ENCODE peak calls at places on chromosomes 7 and 10, in five cellular contexts. U, C, L, O and W are unnamed samples.

GRCh38 chr10:110919349-110919931 is at the start of gene SHOC2:
- DNase-seq in L (peak), C (no peak), O (no peak), U (peak), W (peak)

GRCh38 chr7:28654111-28654510 is 241.8 kb downstream of the CREB5 start:
- DNase-seq in O (no peak), C (no peak), U (no peak), L (no peak), W (no peak)

GRCh38 chr10:85105614-85106013 is 777.2 kb downstream of the CCSER2 start:
- DNase-seq in L (peak), U (peak), O (no peak), C (no peak), W (no peak)

GRCh38 chr10:132117636-132118190 is 52.0 kb downstream of the JAKMIP3 start:
- DNase-seq in U (no peak), O (no peak), L (no peak), C (no peak), W (no peak)

GRCh38 chr7:93262535-93262934 is 30.4 kb downstream of the VPS50 start:
- DNase-seq in L (no peak), O (no peak), C (no peak), U (no peak), W (no peak)

GRCh38 chr7:28070311-28071055 is 110.1 kb downstream of the JAZF1 start:
- DNase-seq in O (no peak), C (no peak), U (no peak), L (no peak), W (no peak)

GRCh38 chr7:8120390-8121058 is 141.4 kb downstream of the ICA1 start:
- DNase-seq in U (no peak), L (no peak), C (no peak), O (no peak), W (no peak)

GRCh38 chr7:31937982-31938381 is 132.2 kb downstream of the PDE1C start:
- DNase-seq in L (no peak), U (no peak), O (no peak), C (no peak), W (no peak)

GRCh38 chr10:58384095-58384494 is 1.1 kb upstream of the TFAM start:
- DNase-seq in O (no peak), U (no peak), C (no peak), L (no peak), W (no peak)

GRCh38 chr10:103678104-103678526 is 177.3 kb downstream of the SH3PXD2A start:
- DNase-seq in C (peak), L (no peak), O (peak), U (peak), W (peak)

GRCh38 chr10:109892885-109893284 is 30.4 kb downstream of the XPNPEP1 start:
- DNase-seq in L (no peak), O (no peak), C (no peak), U (no peak), W (no peak)

GRCh38 chr10:129728246-129728820 is 235.7 kb downstream of the EBF3 start:
- DNase-seq in L (no peak), U (no peak), O (no peak), C (no peak), W (peak)

GRCh38 chr10:21528452-21529235 is 3.2 kb upstream of the SKIDA1 start:
- DNase-seq in U (no peak), O (no peak), C (no peak), L (no peak), W (no peak)

GRCh38 chr7:48091506-48092433 is 2.7 kb downstream of the UPP1 start:
- DNase-seq in O (no peak), U (no peak), C (no peak), L (no peak), W (peak)

GRCh38 chr7:32577421-32577820 is 82.1 kb downstream of the AVL9 start:
- DNase-seq in L (no peak), U (no peak), C (no peak), O (no peak), W (no peak)

GRCh38 chr7:149688836-149689590 is 84.4 kb downstream of the ZNF467 start:
- DNase-seq in L (no peak), C (peak), O (no peak), U (no peak), W (no peak)

GRCh38 chr7:380724-381210 is 90.8 kb downstream of the FOXL3 start:
- DNase-seq in C (no peak), L (no peak), O (no peak), U (no peak), W (peak)

GRCh38 chr10:100625821-100626220 is 90.1 kb downstream of the HIF1AN start:
- DNase-seq in L (peak), C (no peak), U (no peak), O (no peak), W (no peak)

GRCh38 chr10:97827778-97828291 is 21.8 kb upstream of the GOLGA7B start:
- DNase-seq in O (no peak), L (no peak), U (no peak), C (no peak), W (no peak)

GRCh38 chr7:46296526-46296925 is 375.5 kb upstream of the IGFBP3 start:
- DNase-seq in C (no peak), U (no peak), O (no peak), L (no peak), W (no peak)

GRCh38 chr7:129576138-129576537 is 35.4 kb upstream of the NRF1 start:
- DNase-seq in C (no peak), O (no peak), U (no peak), L (no peak), W (no peak)

GRCh38 chr10:107165007-107165406 is 501 bp upstream of the SORCS1 start:
- DNase-seq in C (no peak), U (peak), O (no peak), L (peak), W (no peak)

GRCh38 chr7:120486164-120486563 is 213.2 kb downstream of the KCND2 start:
- DNase-seq in C (no peak), U (no peak), O (no peak), L (no peak), W (no peak)

GRCh38 chr10:42977032-42977416 is 99.8 kb upstream of the RET start:
- DNase-seq in L (no peak), C (no peak), U (no peak), O (no peak), W (no peak)

GRCh38 chr10:98262571-98262970 is 5.4 kb downstream of the LOXL4 start:
- DNase-seq in C (peak), U (peak), L (peak), O (no peak), W (no peak)

GRCh38 chr7:85686410-85687181 is 499.7 kb upstream of the SEMA3D start:
- DNase-seq in L (peak), O (no peak), U (no peak), C (no peak), W (no peak)

GRCh38 chr7:48868916-48869315 is 55.4 kb upstream of the CDC14C start:
- DNase-seq in O (no peak), C (no peak), L (no peak), U (no peak), W (no peak)

GRCh38 chr7:96723622-96724021 is 14.0 kb upstream of the SEM1 start:
- DNase-seq in C (no peak), U (no peak), L (no peak), O (no peak), W (no peak)

GRCh38 chr10:17785276-17785935 is 23.7 kb upstream of the MRC1 start:
- DNase-seq in U (no peak), C (no peak), L (no peak), O (no peak), W (no peak)

GRCh38 chr10:123945506-123945905 is 53.9 kb upstream of the CPXM2 start:
- DNase-seq in L (no peak), U (no peak), C (peak), O (peak), W (no peak)

GRCh38 chr10:88707429-88708110 is 1.5 kb downstream of the LIPK start:
- DNase-seq in C (peak), L (no peak), U (no peak), O (peak), W (no peak)

GRCh38 chr7:96224073-96224472 is 97.8 kb downstream of the SLC25A13 start:
- DNase-seq in L (no peak), O (no peak), C (no peak), U (no peak), W (no peak)

GRCh38 chr7:44646921-44647636 is 40.7 kb downstream of the OGDH start:
- DNase-seq in O (no peak), U (no peak), C (no peak), L (no peak), W (no peak)

GRCh38 chr7:124764847-124765400 is 668 bp downstream of the GPR37 start:
- DNase-seq in L (peak), C (peak), O (no peak), U (peak), W (peak)

GRCh38 chr10:33143160-33143728 is 185.2 kb upstream of the ITGB1 start:
- DNase-seq in C (peak), L (no peak), O (no peak), U (no peak), W (no peak)

GRCh38 chr10:5665380-5666323 is 743 bp downstream of the ASB13 start:
- DNase-seq in L (peak), U (peak), O (no peak), C (no peak), W (peak)

GRCh38 chr10:102514487-102515311 is 10.9 kb downstream of the SUFU start:
- DNase-seq in L (no peak), O (no peak), C (no peak), U (peak), W (no peak)

GRCh38 chr10:102522874-102523249 is 19.1 kb downstream of the SUFU start:
- DNase-seq in O (no peak), L (no peak), U (no peak), C (no peak), W (no peak)

GRCh38 chr10:102515724-102516123 is 12.0 kb downstream of the SUFU start:
- DNase-seq in O (no peak), C (no peak), L (no peak), U (no peak), W (no peak)

GRCh38 chr10:102519246-102519805 is 15.6 kb downstream of the SUFU start:
- DNase-seq in U (no peak), C (no peak), O (no peak), L (no peak), W (no peak)

GRCh38 chr10:102517553-102517952 is 13.8 kb downstream of the SUFU start:
- DNase-seq in L (no peak), U (no peak), C (peak), O (peak), W (no peak)
- TF ChIP-seq CTCF in L (no peak), U (no peak), C (no peak), O (no peak), W (no peak)

GRCh38 chr7:116863168-116863670 is 832 bp downstream of the CAPZA2 start:
- DNase-seq in U (peak), O (no peak), C (peak), L (peak), W (peak)

GRCh38 chr7:116859323-116859722 is 3.1 kb upstream of the CAPZA2 start:
- DNase-seq in U (no peak), O (peak), C (peak), L (no peak), W (no peak)

GRCh38 chr7:116864084-116864483 is 1.7 kb downstream of the CAPZA2 start:
- DNase-seq in L (no peak), O (no peak), U (no peak), C (no peak), W (no peak)

GRCh38 chr7:116861717-116862116 is 670 bp upstream of the CAPZA2 start:
- DNase-seq in C (no peak), U (no peak), O (no peak), L (no peak), W (no peak)

DNA sequence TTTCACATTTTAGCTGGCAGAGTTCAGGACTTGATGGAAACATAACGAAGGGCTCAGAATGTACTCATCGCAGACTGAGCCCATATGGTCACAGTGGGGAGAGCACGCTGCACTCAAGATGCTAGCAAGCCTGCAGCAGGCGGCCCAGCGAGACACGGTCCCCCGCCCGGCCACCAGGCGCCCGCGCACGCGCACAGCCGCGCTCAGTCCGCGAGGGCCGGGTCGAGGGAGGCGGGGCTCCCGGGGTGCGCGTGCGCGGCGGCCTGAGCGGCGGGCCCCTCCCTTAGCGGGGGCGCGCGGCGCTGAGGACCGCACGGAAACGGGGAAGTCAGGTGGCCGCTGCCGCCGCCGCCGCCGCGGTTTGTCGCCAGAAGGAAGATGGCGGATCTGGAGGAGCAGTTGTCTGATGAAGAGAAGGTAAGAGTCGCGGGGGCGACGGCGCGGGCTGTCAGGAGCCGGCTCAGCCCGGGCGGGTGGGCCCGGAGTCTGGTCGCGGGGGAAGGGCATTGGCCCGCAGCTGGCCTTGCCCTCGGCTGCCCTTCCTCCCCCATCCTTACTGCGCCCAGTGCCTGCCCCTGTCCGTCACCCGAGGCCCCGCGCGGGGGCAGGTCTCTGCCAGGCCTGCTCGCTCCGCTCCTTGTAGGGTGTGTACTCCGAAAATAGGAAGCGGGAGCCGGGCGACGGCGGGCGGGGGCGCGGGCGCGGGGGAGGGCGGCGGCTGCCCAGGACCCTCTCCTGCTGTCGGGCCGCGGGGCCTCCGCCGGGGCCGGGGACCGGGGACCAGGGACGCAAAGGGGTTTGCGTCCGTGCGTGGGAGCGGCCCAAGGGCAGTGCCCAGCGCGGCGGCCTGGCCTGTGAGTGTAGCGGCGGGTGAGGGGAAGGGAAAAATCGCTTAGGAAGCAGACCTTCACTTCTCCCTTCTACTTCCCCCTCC is at the start of gene CAPZA2:
- DNase-seq in L (peak), C (peak), U (peak), O (peak), W (peak)
- TF ChIP-seq CTCF in L (no peak), C (peak), U (peak), O (peak), W (no peak)

GRCh38 chr7:13278020-13278419 is 590.6 kb downstream of the ARL4A start:
- DNase-seq in U (no peak), O (no peak), C (no peak), L (no peak), W (no peak)

GRCh38 chr7:13282377-13282980 is 595.0 kb downstream of the ARL4A start:
- DNase-seq in O (no peak), L (no peak), C (peak), U (no peak), W (no peak)

GRCh38 chr7:13276977-13277376 is 589.5 kb downstream of the ARL4A start:
- DNase-seq in U (no peak), C (peak), L (no peak), O (no peak), W (no peak)

GRCh38 chr7:13279854-13280435 is 592.5 kb downstream of the ARL4A start:
- DNase-seq in U (no peak), L (no peak), O (no peak), C (peak), W (no peak)
- TF ChIP-seq CTCF in U (peak), L (peak), O (peak), C (peak), W (peak)

DNA sequence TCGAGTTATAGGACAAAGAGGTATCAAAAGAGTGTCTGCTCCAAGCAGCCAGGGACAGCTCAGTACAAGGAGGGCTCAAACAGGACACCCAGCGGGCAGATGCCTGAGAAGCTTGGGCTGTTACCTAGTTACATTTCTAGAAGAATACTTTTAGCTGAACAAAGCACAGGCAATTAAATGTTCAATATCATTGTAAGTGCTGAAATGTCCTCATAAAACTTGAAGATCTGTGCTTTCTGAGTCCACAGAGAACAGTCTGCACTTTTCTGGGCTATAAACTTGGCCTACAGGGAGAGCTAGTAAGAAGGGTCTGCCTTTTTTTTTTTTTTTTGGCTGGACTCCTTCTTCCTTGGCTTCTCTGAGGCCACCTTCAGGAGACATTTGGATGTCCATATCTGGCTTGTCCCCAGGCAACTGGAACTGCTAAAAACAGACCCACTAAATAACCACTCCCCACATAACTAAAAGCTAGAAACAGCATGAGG is 123.2 kb downstream of the SLC16A9 start:
- DNase-seq in C (no peak), L (no peak), O (no peak), U (no peak), W (no peak)
- TF ChIP-seq CTCF in C (no peak), L (no peak), O (no peak), U (no peak), W (no peak)